ENCODE peak calls at places on chromosomes 2 and 18, in five cellular contexts. O, Z, M, L and U are unnamed samples.

GRCh38 chr18:59446012-59446411 is 86.9 kb upstream of the LMAN1 start:
- DNase-seq in L (no peak), Z (no peak), M (no peak), O (no peak), U (no peak)

GRCh38 chr2:111652038-111652437 is 232.0 kb downstream of the ANAPC1 start:
- DNase-seq in Z (no peak), O (no peak), M (no peak), L (no peak), U (no peak)

GRCh38 chr18:44036500-44036899 is 644.2 kb upstream of the SETBP1 start:
- DNase-seq in L (no peak), M (no peak), O (no peak), Z (no peak), U (no peak)

GRCh38 chr2:97745474-97746172 is 32.2 kb downstream of the ZAP70 start:
- DNase-seq in O (no peak), L (peak), Z (no peak), M (no peak), U (no peak)

GRCh38 chr18:74303936-74304335 is 11.7 kb upstream of the C18orf63 start:
- DNase-seq in L (no peak), O (no peak), Z (no peak), M (no peak), U (no peak)

GRCh38 chr18:14784133-14784532 is 36.2 kb downstream of the ANKRD30B start:
- DNase-seq in Z (no peak), L (no peak), O (no peak), M (no peak), U (no peak)

GRCh38 chr18:697771-698170 is 14.7 kb downstream of the ENOSF1 start:
- DNase-seq in M (no peak), O (no peak), Z (no peak), L (no peak), U (no peak)

GRCh38 chr2:39379643-39380524 is 57.2 kb downstream of the MAP4K3 start:
- DNase-seq in M (no peak), O (no peak), L (peak), Z (no peak), U (no peak)

GRCh38 chr2:171763602-171764001 is 76.3 kb downstream of the DYNC1I2 start:
- DNase-seq in L (no peak), M (no peak), O (no peak), Z (no peak), U (no peak)

GRCh38 chr2:71992036-71992435 is 155.6 kb downstream of the CYP26B1 start:
- DNase-seq in L (no peak), O (no peak), Z (no peak), M (no peak), U (no peak)

GRCh38 chr18:45386256-45386655 is 229.0 kb upstream of the SLC14A2 start:
- DNase-seq in O (peak), L (peak), Z (no peak), M (no peak), U (no peak)

GRCh38 chr18:56475250-56475649 is 163.1 kb downstream of the TXNL1 start:
- DNase-seq in M (no peak), Z (no peak), L (no peak), O (no peak), U (no peak)

GRCh38 chr2:157032019-157032418 is 225.5 kb upstream of the GALNT5 start:
- DNase-seq in O (no peak), Z (no peak), L (no peak), M (no peak), U (no peak)

GRCh38 chr2:39593439-39594393 is 72.0 kb upstream of the TMEM178A start:
- DNase-seq in L (peak), O (no peak), M (no peak), Z (peak), U (no peak)

GRCh38 chr2:145411493-145411892 is 891.6 kb upstream of the ZEB2 start:
- DNase-seq in L (peak), Z (no peak), M (no peak), O (no peak), U (no peak)

GRCh38 chr2:139080244-139080643 is 300.1 kb upstream of the NXPH2 start:
- DNase-seq in M (no peak), Z (no peak), O (no peak), L (no peak), U (no peak)

GRCh38 chr18:63253018-63253417 is 66.6 kb downstream of the BCL2 start:
- DNase-seq in O (no peak), Z (no peak), L (no peak), M (no peak), U (no peak)

GRCh38 chr18:40955351-40955750 is 999.7 kb upstream of the PIK3C3 start:
- DNase-seq in L (no peak), Z (no peak), O (no peak), M (no peak), U (no peak)

GRCh38 chr18:40962784-40963183 is 992.2 kb upstream of the PIK3C3 start:
- DNase-seq in M (no peak), Z (no peak), L (no peak), O (no peak), U (no peak)

GRCh38 chr18:40956213-40956612 is 998.8 kb upstream of the PIK3C3 start:
- DNase-seq in Z (no peak), L (no peak), M (no peak), O (no peak), U (no peak)

GRCh38 chr18:40957533-40958070 is 997.4 kb upstream of the PIK3C3 start:
- DNase-seq in O (no peak), L (no peak), Z (no peak), M (no peak), U (no peak)
- TF ChIP-seq CTCF in O (no peak), L (no peak), Z (no peak), M (no peak), U (no peak)

GRCh38 chr2:234420406-234420805 is 76.5 kb downstream of the ARL4C start:
- DNase-seq in M (no peak), O (no peak), Z (no peak), L (no peak), U (no peak)
- TF ChIP-seq CTCF in M (no peak), O (no peak), Z (no peak), L (no peak), U (no peak)

DNA sequence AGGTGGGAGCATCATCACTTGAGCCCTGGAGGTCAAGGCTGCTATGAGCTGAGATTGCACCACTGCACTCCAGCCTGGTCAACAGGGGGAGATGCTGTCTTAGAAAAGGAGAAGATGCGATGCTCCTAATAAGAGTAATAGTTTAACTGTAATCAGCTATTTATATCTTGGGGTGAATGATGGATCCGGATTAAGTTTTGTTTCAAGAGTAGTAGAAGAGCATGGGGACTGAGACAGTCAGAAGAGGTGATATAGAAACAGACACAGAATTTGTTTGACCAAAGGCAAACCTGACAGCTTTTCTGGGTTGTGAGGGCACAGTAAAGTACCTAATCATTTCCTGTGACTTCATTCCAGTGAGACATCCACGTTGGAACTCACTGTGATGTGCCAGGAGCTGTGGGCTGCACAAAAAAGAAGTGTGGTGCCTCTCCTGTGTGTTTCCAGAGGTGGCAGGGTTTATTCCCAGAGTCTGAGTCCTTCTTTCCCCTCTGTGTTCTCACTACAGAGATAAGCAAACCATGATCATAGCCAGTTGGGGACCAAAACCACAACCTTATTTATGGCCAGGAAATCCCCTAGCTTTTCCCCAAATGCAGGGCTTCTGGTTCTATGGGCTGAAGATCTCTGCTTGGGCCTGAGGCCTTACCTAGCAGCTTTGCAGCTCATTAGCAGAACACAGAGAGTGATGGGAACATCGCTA is 113.7 kb downstream of the XRCC5 start:
- DNase-seq in O (no peak), Z (no peak), L (peak), M (no peak), U (no peak)
- TF ChIP-seq CTCF in O (peak), Z (no peak), L (peak), M (no peak), U (peak)

GRCh38 chr18:51943281-51943680 is 396.7 kb upstream of the DCC start:
- DNase-seq in M (no peak), O (no peak), Z (no peak), L (no peak), U (no peak)

GRCh38 chr18:51952844-51953243 is 387.2 kb upstream of the DCC start:
- DNase-seq in M (no peak), Z (no peak), O (no peak), L (peak), U (no peak)

GRCh38 chr18:51941999-51942398 is 398.0 kb upstream of the DCC start:
- DNase-seq in Z (no peak), L (no peak), M (no peak), O (no peak), U (no peak)

DNA sequence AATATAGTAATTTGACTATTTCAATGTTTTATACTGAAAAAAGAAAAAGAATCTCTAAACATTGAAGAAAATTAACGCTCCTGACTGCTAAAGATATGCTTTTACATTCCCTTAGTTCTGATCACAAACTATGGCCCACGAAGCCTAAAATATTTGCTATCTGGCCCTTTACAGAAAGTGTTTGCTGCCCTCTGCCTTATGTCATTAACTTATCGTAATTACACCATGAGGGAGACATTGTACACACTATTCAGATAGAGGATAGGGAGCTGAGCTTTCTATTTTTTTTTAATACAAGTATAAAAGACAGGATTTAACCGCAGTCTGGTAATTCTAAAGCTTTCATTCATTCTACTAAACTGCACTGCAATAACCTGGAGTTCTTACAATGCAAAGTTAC is 393.1 kb upstream of the DCC start:
- DNase-seq in L (no peak), O (no peak), M (no peak), Z (no peak), U (no peak)
- TF ChIP-seq CTCF in L (no peak), O (no peak), M (no peak), Z (peak), U (no peak)

GRCh38 chr2:36812196-36812595 is 115.7 kb downstream of the VIT start:
- DNase-seq in O (no peak), M (no peak), Z (no peak), L (no peak), U (no peak)
- TF ChIP-seq CTCF in O (no peak), M (no peak), Z (peak), L (no peak), U (peak)